ENCODE peak calls at places on chromosomes 7 and 10, in ten cellular contexts. F, P, Q, J, D, H, T, R, A and O are unnamed samples.

GRCh38 chr7:140607441-140607989 is 33.1 kb downstream of the DENND2A start:
- DNase-seq in F (peak; percentile 46), P (no peak), Q (peak; percentile 96), J (no peak), D (peak; percentile 89), H (no peak), T (no peak), R (no peak), A (peak; percentile 49), O (no peak)

GRCh38 chr7:7641129-7641663 is 644 bp downstream of the UMAD1 start:
- DNase-seq in F (peak; percentile 46), P (peak; percentile 15), Q (no peak), J (no peak), D (no peak), H (peak; percentile 17), T (no peak), R (no peak), A (no peak), O (peak; percentile 21)

GRCh38 chr10:129759214-129760002 is 204.7 kb downstream of the EBF3 start:
- DNase-seq in F (no peak), P (no peak), Q (peak; percentile 14), J (no peak), D (peak; percentile 53), H (no peak), T (no peak), R (no peak), A (no peak), O (no peak)

GRCh38 chr10:43818687-43819086 is 170.0 kb upstream of the ZNF32 start:
- DNase-seq in F (no peak), P (no peak), Q (no peak), J (no peak), D (no peak), H (no peak), T (no peak), R (no peak), A (no peak), O (no peak)

GRCh38 chr7:5489991-5490536 is 66.4 kb upstream of the TNRC18 start:
- DNase-seq in F (no peak), P (no peak), Q (no peak), J (no peak), D (no peak), H (no peak), T (no peak), R (no peak), A (no peak), O (no peak)

GRCh38 chr7:114988755-114989154 is 66.9 kb downstream of the MDFIC start:
- DNase-seq in F (no peak), P (no peak), Q (peak; percentile 85), J (no peak), D (peak; percentile 53), H (no peak), T (peak; percentile 53), R (no peak), A (no peak), O (no peak)

GRCh38 chr7:157061979-157062378 is 51.5 kb upstream of the MNX1 start:
- DNase-seq in F (no peak), P (no peak), Q (no peak), J (no peak), D (no peak), H (no peak), T (no peak), R (no peak), A (no peak), O (no peak)

GRCh38 chr10:117074621-117075020 is 63.4 kb downstream of the VAX1 start:
- DNase-seq in F (no peak), P (peak; percentile 52), Q (no peak), J (no peak), D (no peak), H (peak; percentile 39), T (peak; percentile 32), R (no peak), A (no peak), O (peak; percentile 5)

GRCh38 chr7:103299660-103300059 is 2.4 kb downstream of the PMPCB start:
- DNase-seq in F (no peak), P (no peak), Q (no peak), J (no peak), D (no peak), H (no peak), T (no peak), R (no peak), A (no peak), O (no peak)

GRCh38 chr10:26468291-26468690 is 30.1 kb downstream of the APBB1IP start:
- DNase-seq in F (no peak), P (no peak), Q (no peak), J (no peak), D (no peak), H (no peak), T (peak; percentile 35), R (no peak), A (no peak), O (no peak)

GRCh38 chr10:121570316-121570715 is 27.9 kb downstream of the FGFR2 start:
- DNase-seq in F (no peak), P (no peak), Q (no peak), J (no peak), D (no peak), H (no peak), T (no peak), R (no peak), A (no peak), O (no peak)

GRCh38 chr10:96890580-96890979 is 58.5 kb downstream of the LCOR start:
- DNase-seq in F (no peak), P (no peak), Q (no peak), J (no peak), D (no peak), H (no peak), T (no peak), R (no peak), A (no peak), O (peak; percentile 21)

GRCh38 chr10:14302035-14302434 is 28.7 kb downstream of the FRMD4A start:
- DNase-seq in F (no peak), P (no peak), Q (no peak), J (no peak), D (no peak), H (no peak), T (no peak), R (no peak), A (no peak), O (no peak)

DNA sequence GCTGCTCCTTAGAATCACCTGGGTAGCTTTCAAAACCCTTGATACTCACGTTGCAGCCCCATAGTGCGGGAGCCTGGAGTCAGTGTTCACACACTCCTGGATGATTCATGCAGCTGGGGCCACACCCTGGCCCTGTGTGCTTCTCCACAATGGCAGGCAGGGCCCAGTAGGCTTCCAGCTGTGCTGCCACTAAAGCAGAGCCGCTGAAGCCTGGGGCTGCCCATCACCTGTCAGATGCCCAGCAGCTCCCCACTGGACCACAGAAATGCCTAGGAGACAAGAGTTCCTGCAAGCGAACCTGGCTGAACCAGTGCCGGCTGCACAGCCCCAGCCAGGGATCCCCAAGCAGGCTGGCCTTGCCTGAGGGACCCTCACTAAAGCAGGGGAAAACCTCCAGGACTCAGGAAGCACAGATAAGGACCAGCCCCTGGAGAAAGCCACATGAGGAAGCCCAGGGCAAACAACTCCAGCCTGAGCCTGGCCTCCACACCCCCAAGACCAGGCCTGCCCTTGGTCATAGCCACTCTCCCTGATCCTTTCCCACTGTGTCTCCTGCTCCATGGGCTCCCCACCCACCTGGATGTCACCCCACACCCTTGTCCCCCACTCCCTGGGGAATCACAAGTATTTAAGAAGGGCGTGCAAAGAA is 111.9 kb downstream of the GRID1 start:
- DNase-seq in F (peak; percentile 39), P (peak; percentile 70), Q (no peak), J (no peak), D (no peak), H (no peak), T (peak; percentile 43), R (no peak), A (no peak), O (peak; percentile 5)
- H3K27ac ChIP-seq in F (no peak overlapping the region), P (no peak overlapping the region), Q (no peak overlapping the region), J (no peak overlapping the region), D (no peak overlapping the region), H (no peak overlapping the region), T (no peak overlapping the region), R (no peak overlapping the region), A (no peak overlapping the region), O (no peak overlapping the region)

DNA sequence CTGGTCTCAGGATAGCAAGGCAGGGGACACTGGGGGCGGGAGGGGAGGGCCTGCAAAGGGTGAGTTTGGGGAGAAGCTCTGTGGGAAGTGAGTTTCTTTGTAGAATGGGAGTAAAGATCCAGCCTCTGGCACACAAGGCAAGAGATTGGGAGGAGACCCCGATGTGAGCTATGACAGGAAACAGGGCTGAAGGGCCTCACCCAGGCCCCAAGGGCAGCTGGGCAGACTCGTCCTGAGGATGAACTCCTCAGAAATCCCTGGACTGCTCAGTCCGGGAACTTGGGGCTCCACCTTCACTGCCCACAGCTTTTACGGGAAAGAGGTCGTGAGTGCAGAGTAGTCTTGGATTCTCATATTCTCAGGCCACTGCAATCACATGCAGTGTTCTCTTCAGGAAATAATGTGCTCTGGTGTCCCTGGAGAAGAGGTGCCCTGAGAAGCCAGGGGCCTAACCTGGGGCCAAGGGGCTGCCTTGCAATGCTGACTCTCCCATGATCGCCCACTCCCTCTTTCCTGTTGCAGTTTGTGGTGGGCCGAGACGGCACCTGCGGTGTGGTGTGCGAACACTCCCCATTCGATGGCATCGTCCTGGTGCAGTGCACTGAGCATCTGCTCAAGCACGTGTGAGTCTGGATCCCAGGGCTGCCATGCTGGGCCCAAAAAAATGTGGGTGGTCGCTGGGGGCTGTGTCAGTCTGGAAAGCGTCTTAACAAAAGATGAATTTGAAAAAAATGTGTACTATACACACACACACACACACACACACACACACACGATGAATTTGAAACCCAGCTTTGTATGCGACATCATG is 31.3 kb upstream of the C10orf53 start:
- DNase-seq in F (no peak), P (no peak), Q (no peak), J (no peak), D (no peak), H (no peak), T (no peak), R (no peak), A (no peak), O (no peak)
- H3K27ac ChIP-seq in F (no peak overlapping the region), P (no peak overlapping the region), Q (no peak overlapping the region), J (no peak overlapping the region), D (no peak overlapping the region), H (no peak overlapping the region), T (no peak overlapping the region), R (no peak overlapping the region), A (no peak overlapping the region), O (no peak overlapping the region)

DNA sequence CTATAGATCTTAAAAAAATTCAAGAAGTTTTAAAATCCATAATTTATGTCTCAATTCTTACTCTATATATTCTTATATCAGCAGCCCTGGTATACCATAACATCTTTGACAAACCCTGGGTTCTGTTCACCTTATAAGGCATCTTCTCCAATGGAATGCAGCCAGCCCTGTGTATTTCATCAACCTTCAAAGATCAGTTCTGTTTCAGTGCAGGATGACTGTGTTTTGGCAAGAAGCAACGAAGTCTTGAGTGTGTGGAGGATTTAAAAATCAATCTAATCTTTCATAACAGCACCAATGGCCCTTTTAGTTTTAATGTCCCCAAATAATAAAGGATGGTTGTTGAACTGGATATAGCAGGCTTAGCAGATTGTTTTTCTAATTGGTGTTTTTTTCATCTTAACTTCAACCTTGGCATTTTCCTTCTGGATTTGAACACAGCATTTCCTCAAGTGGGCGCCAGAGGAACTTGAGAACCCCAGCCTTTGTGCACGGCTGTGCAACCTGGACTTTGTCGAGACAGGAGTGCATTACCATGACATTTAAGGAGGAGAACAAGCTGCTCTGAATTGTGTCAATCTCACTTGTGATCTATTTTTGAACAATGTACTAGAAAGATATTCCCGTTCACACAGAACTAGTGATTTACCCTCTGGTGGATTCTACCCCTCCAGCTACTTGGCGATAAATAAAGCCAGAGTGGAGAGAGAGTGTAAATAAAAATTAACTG is 313.3 kb upstream of the AKR1E2 start:
- DNase-seq in F (peak; percentile 34), P (peak; percentile 36), Q (peak; percentile 83), J (no peak), D (peak; percentile 73), H (peak; percentile 27), T (peak; percentile 75), R (no peak), A (peak; percentile 22), O (peak; percentile 56)
- H3K27ac ChIP-seq in F (peak overlapping the region; percentile 62), P (no peak overlapping the region), Q (no peak overlapping the region), J (no peak overlapping the region), D (no peak overlapping the region), H (no peak overlapping the region), T (no peak overlapping the region), R (peak overlapping the region; percentile 23), A (no peak overlapping the region), O (no peak overlapping the region)

GRCh38 chr7:46750321-46750865 is 829.3 kb upstream of the IGFBP3 start:
- DNase-seq in F (no peak), P (no peak), Q (no peak), J (no peak), D (no peak), H (no peak), T (no peak), R (no peak), A (no peak), O (no peak)
- H3K27ac ChIP-seq in F (no peak overlapping the region), P (no peak overlapping the region), Q (no peak overlapping the region), J (no peak overlapping the region), D (no peak overlapping the region), H (no peak overlapping the region), T (peak overlapping the region; percentile 38), R (no peak overlapping the region), A (no peak overlapping the region), O (no peak overlapping the region)